ENCODE peak calls at places on chromosomes 1 and 21, in eight cellular contexts. G, W, M, E, R, Y, T and X are unnamed samples.

GRCh38 chr1:207644852-207645631 is at the start of gene CR1L:
- DNase-seq in G (peak), R (peak), W (peak), E (no peak), Y (no peak), T (peak), M (peak), X (no peak)

GRCh38 chr1:206651014-206651413 is 15.7 kb downstream of the DYRK3 start:
- DNase-seq in R (no peak), T (no peak), E (no peak), Y (no peak), W (no peak), G (no peak), M (no peak), X (no peak)

GRCh38 chr1:160340866-160341265 is 2.2 kb downstream of the COPA start:
- DNase-seq in T (no peak), G (no peak), M (no peak), W (no peak), R (no peak), E (peak), Y (no peak), X (no peak)

GRCh38 chr1:181676269-181676668 is 193.0 kb downstream of the CACNA1E start:
- DNase-seq in E (peak), T (no peak), R (no peak), M (peak), W (peak), G (no peak), Y (no peak), X (no peak)

GRCh38 chr1:231935856-231936255 is 309.3 kb downstream of the DISC1 start:
- DNase-seq in R (no peak), E (no peak), W (no peak), Y (no peak), M (no peak), T (no peak), G (no peak), X (no peak)

GRCh38 chr1:160681067-160681890 is 30.3 kb downstream of the CD48 start:
- DNase-seq in T (no peak), E (peak), W (no peak), G (peak), R (peak), M (peak), Y (peak), X (peak)

GRCh38 chr1:36133484-36133883 is 8.5 kb upstream of the COL8A2 start:
- DNase-seq in T (no peak), M (no peak), G (peak), Y (no peak), R (peak), E (no peak), W (no peak), X (peak)

GRCh38 chr1:89068291-89068690 is 3.3 kb upstream of the GBP1 start:
- DNase-seq in W (no peak), M (no peak), R (no peak), G (no peak), Y (no peak), E (no peak), T (no peak), X (no peak)

GRCh38 chr1:107480548-107480947 is 339.7 kb downstream of the NTNG1 start:
- DNase-seq in M (no peak), G (peak), Y (no peak), E (no peak), W (no peak), R (no peak), T (no peak), X (no peak)

GRCh38 chr1:1924378-1924777 is 5.3 kb upstream of the TMEM52 start:
- DNase-seq in G (no peak), T (no peak), Y (no peak), W (no peak), M (no peak), R (no peak), E (no peak), X (no peak)

GRCh38 chr1:245754463-245754961 is 599.7 kb downstream of the KIF26B start:
- DNase-seq in Y (no peak), G (no peak), M (no peak), W (no peak), E (no peak), R (no peak), T (no peak), X (no peak)

GRCh38 chr1:63418101-63418500 is 50.7 kb downstream of the ALG6 start:
- DNase-seq in M (no peak), Y (no peak), G (no peak), E (no peak), R (no peak), T (no peak), W (no peak), X (no peak)

GRCh38 chr1:51517361-51518032 is 1.6 kb downstream of the EPS15 start:
- DNase-seq in W (no peak), M (peak), G (no peak), T (no peak), Y (no peak), R (no peak), E (no peak), X (no peak)

GRCh38 chr1:10401281-10401680 is 2.4 kb downstream of the PGD start:
- DNase-seq in Y (no peak), T (no peak), R (no peak), E (peak), G (no peak), W (no peak), M (no peak), X (no peak)

GRCh38 chr1:167456500-167456899 is 61.8 kb downstream of the CD247 start:
- DNase-seq in Y (no peak), R (no peak), E (no peak), G (no peak), M (no peak), W (no peak), T (no peak), X (no peak)

GRCh38 chr1:216032977-216033376 is 390.3 kb downstream of the USH2A start:
- DNase-seq in M (no peak), W (no peak), G (no peak), R (no peak), Y (no peak), T (no peak), E (no peak), X (no peak)

GRCh38 chr1:197927908-197928665 is 10.9 kb downstream of the LHX9 start:
- DNase-seq in M (no peak), T (no peak), G (no peak), W (no peak), R (no peak), E (no peak), Y (no peak), X (no peak)

GRCh38 chr21:44374601-44375280 is 21.3 kb downstream of the TRPM2 start:
- DNase-seq in W (no peak), R (no peak), T (no peak), G (no peak), M (no peak), Y (no peak), E (no peak), X (no peak)

GRCh38 chr1:66984491-66984890 is 59.7 kb downstream of the MIER1 start:
- DNase-seq in G (no peak), R (no peak), W (no peak), Y (no peak), E (no peak), M (no peak), T (no peak), X (no peak)

GRCh38 chr1:14522331-14523241 is 75.9 kb upstream of the KAZN start:
- DNase-seq in E (no peak), Y (no peak), R (peak), W (peak), M (peak), G (peak), T (no peak), X (peak)

GRCh38 chr1:55310517-55310927 is 95.4 kb upstream of the USP24 start:
- DNase-seq in E (no peak), R (no peak), M (peak), W (no peak), Y (no peak), T (no peak), G (no peak), X (peak)

GRCh38 chr21:43299441-43300277 is 127.3 kb downstream of the SIK1 start:
- DNase-seq in M (no peak), T (no peak), Y (no peak), E (peak), G (no peak), R (no peak), W (no peak), X (no peak)

GRCh38 chr1:15370781-15371467 is 38.8 kb upstream of the EFHD2 start:
- DNase-seq in Y (no peak), M (no peak), G (peak), W (no peak), E (peak), R (peak), T (no peak), X (no peak)

GRCh38 chr1:30058966-30059365 is 664.4 kb downstream of the MATN1 start:
- DNase-seq in R (peak), E (no peak), T (no peak), W (no peak), M (no peak), Y (no peak), G (no peak), X (peak)

GRCh38 chr1:76281306-76281705 is 206.8 kb downstream of the ST6GALNAC3 start:
- DNase-seq in Y (no peak), W (no peak), E (no peak), G (no peak), M (no peak), T (no peak), R (no peak), X (no peak)

DNA sequence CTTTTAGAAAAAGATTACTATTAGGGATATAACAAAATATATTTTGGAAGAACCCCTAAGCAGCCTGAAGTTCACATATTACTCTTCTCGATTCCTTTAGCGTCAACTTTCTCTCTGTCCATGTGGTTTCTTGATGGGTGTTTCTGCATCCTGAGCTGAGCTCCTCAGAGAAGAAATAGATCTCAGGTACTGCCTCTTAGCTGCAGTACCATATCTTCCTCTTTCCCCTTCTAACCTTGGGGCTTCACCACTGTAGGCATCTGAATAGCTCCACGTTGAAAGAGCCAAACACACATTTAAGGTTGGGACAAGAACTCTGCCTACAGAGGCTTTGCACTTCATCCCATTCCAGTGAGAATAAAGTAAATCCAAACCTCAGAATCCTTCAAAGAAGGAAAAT is 59.2 kb downstream of the SAMSN1 start:
- DNase-seq in T (no peak), M (no peak), G (no peak), Y (no peak), W (no peak), E (no peak), R (no peak), X (no peak)
- TF ChIP-seq POLR2A in T (no peak), M (no peak), G (no peak), Y (no peak), W (peak), E (no peak), R (no peak), X (no peak)

GRCh38 chr1:151050051-151050688 is 2.6 kb downstream of the C1orf56 start:
- DNase-seq in W (no peak), R (no peak), T (no peak), E (no peak), G (no peak), Y (no peak), M (no peak), X (no peak)
- TF ChIP-seq POLR2A in W (peak), R (no peak), T (no peak), E (no peak), G (no peak), Y (no peak), M (no peak), X (no peak)

GRCh38 chr1:205631010-205631726 is 643 bp downstream of the ELK4 start:
- DNase-seq in T (peak), M (peak), W (peak), Y (peak), R (peak), E (peak), G (peak), X (peak)
- TF ChIP-seq POLR2A in T (no peak), M (no peak), W (peak), Y (peak), R (peak), E (peak), G (no peak), X (no peak)

DNA sequence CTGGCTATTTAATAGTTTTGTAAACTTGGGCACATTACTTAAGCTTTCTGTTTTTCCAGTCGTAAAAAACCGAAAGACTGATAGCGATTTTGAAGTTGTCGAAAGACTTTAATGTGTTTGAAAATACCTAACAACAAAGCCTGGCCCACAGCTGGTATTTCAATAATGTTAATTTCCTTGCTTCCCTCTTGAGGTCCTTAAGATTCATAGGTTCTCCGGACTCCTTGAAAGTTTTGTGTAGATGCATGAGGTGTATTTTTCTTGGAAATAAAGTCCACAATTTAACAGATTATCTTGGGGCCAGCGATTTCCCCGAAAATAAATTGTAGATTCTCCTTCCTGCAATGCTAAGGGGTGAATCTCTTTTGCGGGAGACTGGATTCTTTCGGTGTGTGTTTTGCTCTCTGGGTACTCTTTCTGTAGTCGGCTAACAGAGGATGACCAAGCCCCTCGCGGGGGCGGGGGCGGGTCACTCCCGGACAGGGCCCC is 735 bp upstream of the YTHDF2 start:
- DNase-seq in G (no peak), M (peak), W (no peak), R (no peak), T (no peak), Y (no peak), E (no peak), X (peak)
- TF ChIP-seq POLR2A in G (no peak), M (no peak), W (no peak), R (no peak), T (no peak), Y (no peak), E (no peak), X (no peak)

GRCh38 chr1:42923367-42924248 is 35.1 kb downstream of the SLC2A1 start:
- DNase-seq in G (no peak), Y (no peak), T (no peak), R (no peak), W (no peak), E (no peak), M (no peak), X (no peak)

GRCh38 chr1:42925132-42925769 is 33.4 kb downstream of the SLC2A1 start:
- DNase-seq in M (no peak), E (no peak), R (no peak), T (no peak), W (no peak), Y (no peak), G (no peak), X (no peak)

GRCh38 chr1:42926235-42926869 is 32.3 kb downstream of the SLC2A1 start:
- DNase-seq in T (no peak), R (no peak), E (no peak), Y (no peak), W (no peak), M (no peak), G (no peak), X (no peak)

GRCh38 chr1:42922687-42923366 is 35.8 kb downstream of the SLC2A1 start:
- DNase-seq in R (peak), Y (peak), W (peak), M (peak), G (no peak), E (peak), T (no peak), X (peak)

DNA sequence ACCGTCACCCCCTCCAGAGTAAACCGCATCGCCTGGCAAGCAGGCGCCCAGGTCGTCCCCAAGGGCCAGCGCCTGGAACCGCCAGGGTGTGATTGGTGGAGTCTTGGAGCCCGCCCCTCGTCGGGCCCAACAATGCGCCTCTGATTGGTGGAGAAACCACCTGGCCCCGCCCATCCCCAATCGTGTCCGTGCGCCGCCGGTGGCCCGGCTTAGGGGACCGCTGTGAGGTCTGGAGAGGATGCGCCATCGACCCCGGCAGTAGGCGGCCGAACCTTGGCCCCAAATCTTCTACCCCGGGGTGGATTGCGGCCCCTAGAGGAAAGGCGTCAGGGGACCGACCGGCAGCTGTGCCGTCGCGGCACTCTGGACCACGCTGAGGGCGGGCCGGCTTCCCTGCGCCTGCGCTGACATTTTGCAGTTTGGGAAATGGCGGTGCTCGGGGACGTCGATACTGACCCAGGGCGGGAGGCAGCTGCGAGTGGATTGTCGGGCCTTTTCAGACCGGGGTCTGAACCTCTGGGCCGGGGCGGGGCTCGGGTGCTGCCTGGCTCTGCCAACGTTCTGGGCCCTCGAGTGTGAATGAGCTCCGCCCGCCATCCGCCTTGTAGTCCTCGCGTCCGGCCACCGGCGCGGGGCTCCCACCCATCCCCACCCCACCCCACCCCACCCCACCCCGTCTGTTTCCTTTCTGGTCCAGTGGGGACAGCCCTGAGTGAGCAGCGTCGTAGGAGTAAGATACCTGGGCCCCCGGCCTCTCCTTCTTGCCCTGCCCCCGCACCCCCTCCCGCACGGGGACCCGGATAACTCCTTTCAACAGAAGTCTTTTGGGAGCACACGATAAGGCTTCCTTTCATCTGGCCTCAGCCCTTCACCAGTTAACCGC is 34.2 kb downstream of the SLC2A1 start:
- DNase-seq in Y (peak), E (peak), M (peak), T (peak), W (peak), R (peak), G (peak), X (no peak)
- TF ChIP-seq POLR2A in Y (peak), E (peak), M (no peak), T (peak), W (peak), R (peak), G (peak), X (peak)

GRCh38 chr1:3533051-3534048 is 78.0 kb downstream of the MEGF6 start:
- DNase-seq in M (peak), Y (no peak), R (no peak), G (no peak), W (no peak), E (peak), T (no peak), X (no peak)

GRCh38 chr1:3529099-3529729 is 74.7 kb downstream of the ARHGEF16 start:
- DNase-seq in M (no peak), T (peak), R (no peak), W (no peak), E (no peak), Y (no peak), G (no peak), X (no peak)

GRCh38 chr1:3531928-3532327 is 77.5 kb downstream of the ARHGEF16 start:
- DNase-seq in W (no peak), R (no peak), T (no peak), M (no peak), E (no peak), Y (no peak), G (no peak), X (no peak)

GRCh38 chr1:3530086-3530930 is 75.8 kb downstream of the ARHGEF16 start:
- DNase-seq in G (no peak), M (no peak), R (no peak), W (no peak), T (no peak), Y (no peak), E (no peak), X (peak)

GRCh38 chr1:3530931-3531818 is 76.7 kb downstream of the ARHGEF16 start:
- DNase-seq in T (peak), M (peak), R (peak), Y (peak), E (peak), W (peak), G (peak), X (peak)
- TF ChIP-seq POLR2A in T (no peak), M (no peak), R (no peak), Y (no peak), E (no peak), W (no peak), G (peak), X (peak)

GRCh38 chr1:32330558-32331127 is 5.4 kb downstream of the MARCKSL1 start:
- DNase-seq in Y (no peak), T (no peak), E (no peak), M (no peak), R (no peak), W (no peak), G (no peak), X (no peak)

GRCh38 chr1:32332290-32333079 is 3.5 kb downstream of the MARCKSL1 start:
- DNase-seq in G (no peak), Y (no peak), E (no peak), M (no peak), R (no peak), T (no peak), W (no peak), X (no peak)

GRCh38 chr1:32331549-32331948 is 4.5 kb downstream of the MARCKSL1 start:
- DNase-seq in E (no peak), W (no peak), R (no peak), G (no peak), Y (no peak), M (no peak), T (no peak), X (no peak)

GRCh38 chr1:32329931-32330466 is 6.0 kb downstream of the MARCKSL1 start:
- DNase-seq in G (no peak), W (no peak), T (no peak), Y (no peak), R (no peak), M (no peak), E (no peak), X (no peak)

DNA sequence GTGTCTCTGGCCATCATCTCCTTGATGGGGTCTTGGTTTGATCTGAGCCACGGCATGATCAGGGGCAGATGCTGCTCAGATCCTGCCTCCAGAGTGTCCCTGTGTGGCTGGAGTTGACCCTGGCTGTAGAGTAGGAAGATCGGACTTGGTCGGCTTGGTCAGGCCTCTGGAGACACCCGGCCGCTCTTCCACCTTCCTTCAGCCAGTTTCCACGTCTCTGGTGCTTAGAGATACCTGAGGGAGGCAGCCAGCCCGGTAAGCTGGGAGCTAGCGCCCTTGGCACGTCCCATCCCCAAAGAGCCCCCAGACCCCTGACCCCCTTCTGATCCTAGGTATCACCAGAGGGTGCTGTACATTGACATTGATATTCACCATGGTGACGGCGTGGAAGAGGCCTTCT is 8.8 kb downstream of the MARCKSL1 start:
- DNase-seq in R (no peak), W (no peak), G (no peak), T (no peak), E (no peak), Y (no peak), M (no peak), X (no peak)
- TF ChIP-seq POLR2A in R (no peak), W (no peak), G (no peak), T (no peak), E (no peak), Y (no peak), M (no peak), X (no peak)

GRCh38 chr1:42849944-42850343 is 3.5 kb downstream of the ZNF691 start:
- DNase-seq in Y (no peak), T (no peak), G (no peak), M (no peak), E (no peak), R (no peak), W (no peak), X (no peak)
- TF ChIP-seq POLR2A in Y (no peak), T (no peak), G (no peak), M (no peak), E (no peak), R (no peak), W (no peak), X (no peak)